ENCODE peak calls at places on chromosomes 4 and X, in five cellular contexts. One of them, this sample, is unnamed.

GRCh38 chr4:1842993-1843448 is 12.9 kb downstream of the LETM1 start:
- DNase-seq in endothelial cell: no peak
- DNase-seq in smooth muscle cell of the brain vasculature: peak; percentile 67
- DNase-seq in NCI-H446 treated with DMSO at 0.1 percent for 48 hours: no peak
- DNase-seq in iPS DF 6.9: no peak
- DNase-seq in this sample: no peak

GRCh38 chr4:32987111-32987510 is 2266.9 kb downstream of the PCDH7 start:
- DNase-seq in endothelial cell: no peak
- DNase-seq in smooth muscle cell of the brain vasculature: no peak
- DNase-seq in NCI-H446 treated with DMSO at 0.1 percent for 48 hours: no peak
- DNase-seq in iPS DF 6.9: no peak
- DNase-seq in this sample: no peak

GRCh38 chrX:107659286-107659685 is 31.0 kb downstream of the PRPS1 start:
- DNase-seq in endothelial cell: no peak
- DNase-seq in smooth muscle cell of the brain vasculature: no peak
- DNase-seq in NCI-H446 treated with DMSO at 0.1 percent for 48 hours: no peak
- DNase-seq in iPS DF 6.9: no peak
- DNase-seq in this sample: no peak

GRCh38 chr4:145481164-145481941 is at the start of gene SMAD1:
- DNase-seq in endothelial cell: peak; percentile 72
- DNase-seq in smooth muscle cell of the brain vasculature: peak; percentile 45
- DNase-seq in NCI-H446 treated with DMSO at 0.1 percent for 48 hours: peak; percentile 73
- DNase-seq in iPS DF 6.9: peak; percentile 16
- DNase-seq in this sample: peak; percentile 92

GRCh38 chrX:10484683-10485247 is 135.6 kb downstream of the MID1 start:
- DNase-seq in endothelial cell: no peak
- DNase-seq in smooth muscle cell of the brain vasculature: no peak
- DNase-seq in NCI-H446 treated with DMSO at 0.1 percent for 48 hours: no peak
- DNase-seq in iPS DF 6.9: no peak
- DNase-seq in this sample: no peak

GRCh38 chr4:85607624-85608023 is 132.7 kb downstream of the ARHGAP24 start:
- DNase-seq in endothelial cell: no peak
- DNase-seq in smooth muscle cell of the brain vasculature: no peak
- DNase-seq in NCI-H446 treated with DMSO at 0.1 percent for 48 hours: no peak
- DNase-seq in iPS DF 6.9: no peak
- DNase-seq in this sample: no peak

GRCh38 chrX:155068165-155068564 is 2.8 kb downstream of the CMC4 start:
- DNase-seq in endothelial cell: no peak
- DNase-seq in smooth muscle cell of the brain vasculature: no peak
- DNase-seq in NCI-H446 treated with DMSO at 0.1 percent for 48 hours: no peak
- DNase-seq in iPS DF 6.9: no peak
- DNase-seq in this sample: no peak

GRCh38 chr4:119068529-119068962 is 67.1 kb upstream of the MYOZ2 start:
- DNase-seq in endothelial cell: no peak
- DNase-seq in smooth muscle cell of the brain vasculature: no peak
- DNase-seq in NCI-H446 treated with DMSO at 0.1 percent for 48 hours: no peak
- DNase-seq in iPS DF 6.9: no peak
- DNase-seq in this sample: no peak

GRCh38 chr4:100986360-100986868 is 360.9 kb downstream of the PPP3CA start:
- DNase-seq in endothelial cell: no peak
- DNase-seq in smooth muscle cell of the brain vasculature: no peak
- DNase-seq in NCI-H446 treated with DMSO at 0.1 percent for 48 hours: no peak
- DNase-seq in iPS DF 6.9: peak; percentile 16
- DNase-seq in this sample: no peak

This sample was measured in WERI-Rb-1.